ENCODE peak calls at places on chromosome 19, in five cellular contexts. One of them, this sample, is unnamed.

GRCh38 chr19:14401468-14401867 is 17.7 kb downstream of the DDX39A start:
- DNase-seq in tibial nerve: no peak
- DNase-seq in CD8-positive, alpha-beta memory T cell: peak; percentile 2
- DNase-seq in IMR-90: no peak
- DNase-seq in CD4-positive, CD25-positive, alpha-beta regulatory T cell: no peak
- DNase-seq in this sample: no peak

GRCh38 chr19:4100647-4101495 is 23.1 kb downstream of the MAP2K2 start:
- DNase-seq in tibial nerve: no peak
- DNase-seq in CD8-positive, alpha-beta memory T cell: no peak
- DNase-seq in IMR-90: no peak
- DNase-seq in CD4-positive, CD25-positive, alpha-beta regulatory T cell: no peak
- DNase-seq in this sample: no peak

GRCh38 chr19:3250675-3251074 is 26.2 kb downstream of the CELF5 start:
- DNase-seq in tibial nerve: peak; percentile 14
- DNase-seq in CD8-positive, alpha-beta memory T cell: no peak
- DNase-seq in IMR-90: no peak
- DNase-seq in CD4-positive, CD25-positive, alpha-beta regulatory T cell: peak; percentile 27
- DNase-seq in this sample: peak; percentile 10

GRCh38 chr19:5090780-5091575 is 122.1 kb downstream of the KDM4B start:
- DNase-seq in tibial nerve: peak; percentile 33
- DNase-seq in CD8-positive, alpha-beta memory T cell: no peak
- DNase-seq in IMR-90: peak; percentile 15
- DNase-seq in CD4-positive, CD25-positive, alpha-beta regulatory T cell: no peak
- DNase-seq in this sample: peak; percentile 58

GRCh38 chr19:10424011-10424637 is 3.8 kb downstream of the PDE4A start:
- DNase-seq in tibial nerve: peak; percentile 75
- DNase-seq in CD8-positive, alpha-beta memory T cell: peak; percentile 49
- DNase-seq in IMR-90: peak; percentile 68
- DNase-seq in CD4-positive, CD25-positive, alpha-beta regulatory T cell: peak; percentile 65
- DNase-seq in this sample: peak; percentile 73

GRCh38 chr19:11480927-11481776 is at the start of gene ELAVL3:
- DNase-seq in tibial nerve: no peak
- DNase-seq in CD8-positive, alpha-beta memory T cell: no peak
- DNase-seq in IMR-90: no peak
- DNase-seq in CD4-positive, CD25-positive, alpha-beta regulatory T cell: no peak
- DNase-seq in this sample: no peak

GRCh38 chr19:42269518-42270345 is 680 bp downstream of the CIC start:
- DNase-seq in tibial nerve: no peak
- DNase-seq in CD8-positive, alpha-beta memory T cell: no peak
- DNase-seq in IMR-90: no peak
- DNase-seq in CD4-positive, CD25-positive, alpha-beta regulatory T cell: no peak
- DNase-seq in this sample: no peak

GRCh38 chr19:14505488-14506239 is 9.7 kb upstream of the GIPC1 start:
- DNase-seq in tibial nerve: no peak
- DNase-seq in CD8-positive, alpha-beta memory T cell: peak; percentile 63
- DNase-seq in IMR-90: peak; percentile 76
- DNase-seq in CD4-positive, CD25-positive, alpha-beta regulatory T cell: peak; percentile 73
- DNase-seq in this sample: peak; percentile 81

GRCh38 chr19:33388231-33388816 is 14.8 kb downstream of the CEBPG start:
- DNase-seq in tibial nerve: no peak
- DNase-seq in CD8-positive, alpha-beta memory T cell: no peak
- DNase-seq in IMR-90: no peak
- DNase-seq in CD4-positive, CD25-positive, alpha-beta regulatory T cell: no peak
- DNase-seq in this sample: no peak

GRCh38 chr19:8390617-8390981 is 439 bp downstream of the RAB11B start:
- DNase-seq in tibial nerve: peak; percentile 97
- DNase-seq in CD8-positive, alpha-beta memory T cell: peak; percentile 85
- DNase-seq in IMR-90: peak; percentile 89
- DNase-seq in CD4-positive, CD25-positive, alpha-beta regulatory T cell: peak; percentile 89
- DNase-seq in this sample: peak; percentile 97

GRCh38 chr19:47658431-47659383 is 49.8 kb downstream of the BICRA start:
- DNase-seq in tibial nerve: no peak
- DNase-seq in CD8-positive, alpha-beta memory T cell: no peak
- DNase-seq in IMR-90: no peak
- DNase-seq in CD4-positive, CD25-positive, alpha-beta regulatory T cell: no peak
- DNase-seq in this sample: peak; percentile 21

GRCh38 chr19:19259741-19260140 is 13.4 kb downstream of the TM6SF2 start:
- DNase-seq in tibial nerve: no peak
- DNase-seq in CD8-positive, alpha-beta memory T cell: no peak
- DNase-seq in IMR-90: peak; percentile 11
- DNase-seq in CD4-positive, CD25-positive, alpha-beta regulatory T cell: no peak
- DNase-seq in this sample: peak; percentile 10

GRCh38 chr19:13103961-13104847 is 1.5 kb upstream of the LYL1 start:
- DNase-seq in tibial nerve: no peak
- DNase-seq in CD8-positive, alpha-beta memory T cell: peak; percentile 54
- DNase-seq in IMR-90: no peak
- DNase-seq in CD4-positive, CD25-positive, alpha-beta regulatory T cell: peak; percentile 69
- DNase-seq in this sample: no peak

GRCh38 chr19:13277104-13277809 is 127.0 kb downstream of the IER2 start:
- DNase-seq in tibial nerve: peak; percentile 79
- DNase-seq in CD8-positive, alpha-beta memory T cell: peak; percentile 73
- DNase-seq in IMR-90: peak; percentile 74
- DNase-seq in CD4-positive, CD25-positive, alpha-beta regulatory T cell: peak; percentile 91
- DNase-seq in this sample: peak; percentile 79

GRCh38 chr19:39516270-39516669 is 1.3 kb downstream of the SELENOV start:
- DNase-seq in tibial nerve: no peak
- DNase-seq in CD8-positive, alpha-beta memory T cell: no peak
- DNase-seq in IMR-90: no peak
- DNase-seq in CD4-positive, CD25-positive, alpha-beta regulatory T cell: no peak
- DNase-seq in this sample: no peak

GRCh38 chr19:42629191-42629590 is 34.5 kb upstream of the CEACAM8 start:
- DNase-seq in tibial nerve: no peak
- DNase-seq in CD8-positive, alpha-beta memory T cell: no peak
- DNase-seq in IMR-90: no peak
- DNase-seq in CD4-positive, CD25-positive, alpha-beta regulatory T cell: no peak
- DNase-seq in this sample: no peak

GRCh38 chr19:54420383-54421168 is 5.3 kb downstream of the TTYH1 start:
- DNase-seq in tibial nerve: no peak
- DNase-seq in CD8-positive, alpha-beta memory T cell: no peak
- DNase-seq in IMR-90: no peak
- DNase-seq in CD4-positive, CD25-positive, alpha-beta regulatory T cell: no peak
- DNase-seq in this sample: peak; percentile 17

GRCh38 chr19:51144482-51145045 is 2.5 kb downstream of the SIGLEC7 start:
- DNase-seq in tibial nerve: no peak
- DNase-seq in CD8-positive, alpha-beta memory T cell: no peak
- DNase-seq in IMR-90: no peak
- DNase-seq in CD4-positive, CD25-positive, alpha-beta regulatory T cell: no peak
- DNase-seq in this sample: no peak

GRCh38 chr19:19655051-19655594 is 8.4 kb downstream of the ATP13A1 start:
- DNase-seq in tibial nerve: no peak
- DNase-seq in CD8-positive, alpha-beta memory T cell: no peak
- DNase-seq in IMR-90: no peak
- DNase-seq in CD4-positive, CD25-positive, alpha-beta regulatory T cell: no peak
- DNase-seq in this sample: no peak

GRCh38 chr19:40494191-40494838 is 27.5 kb downstream of the SPTBN4 start:
- DNase-seq in tibial nerve: no peak
- DNase-seq in CD8-positive, alpha-beta memory T cell: no peak
- DNase-seq in IMR-90: no peak
- DNase-seq in CD4-positive, CD25-positive, alpha-beta regulatory T cell: no peak
- DNase-seq in this sample: no peak

GRCh38 chr19:12668346-12668745 is 1.7 kb downstream of the WDR83 start:
- DNase-seq in tibial nerve: no peak
- DNase-seq in CD8-positive, alpha-beta memory T cell: no peak
- DNase-seq in IMR-90: no peak
- DNase-seq in CD4-positive, CD25-positive, alpha-beta regulatory T cell: no peak
- DNase-seq in this sample: no peak

GRCh38 chr19:10612515-10613119 is 12.7 kb upstream of the SLC44A2 start:
- DNase-seq in tibial nerve: peak; percentile 36
- DNase-seq in CD8-positive, alpha-beta memory T cell: no peak
- DNase-seq in IMR-90: no peak
- DNase-seq in CD4-positive, CD25-positive, alpha-beta regulatory T cell: no peak
- DNase-seq in this sample: no peak

GRCh38 chr19:41541990-41542584 is 33.9 kb upstream of the CEACAM21 start:
- DNase-seq in tibial nerve: peak; percentile 67
- DNase-seq in CD8-positive, alpha-beta memory T cell: peak; percentile 61
- DNase-seq in IMR-90: peak; percentile 4
- DNase-seq in CD4-positive, CD25-positive, alpha-beta regulatory T cell: peak; percentile 86
- DNase-seq in this sample: peak; percentile 30

GRCh38 chr19:1009043-1009975 is 9.1 kb downstream of the GRIN3B start:
- DNase-seq in tibial nerve: no peak
- DNase-seq in CD8-positive, alpha-beta memory T cell: no peak
- DNase-seq in IMR-90: peak; percentile 83
- DNase-seq in CD4-positive, CD25-positive, alpha-beta regulatory T cell: no peak
- DNase-seq in this sample: peak; percentile 86

GRCh38 chr19:45528149-45528743 is 21.0 kb downstream of the VASP start:
- DNase-seq in tibial nerve: no peak
- DNase-seq in CD8-positive, alpha-beta memory T cell: no peak
- DNase-seq in IMR-90: peak; percentile 56
- DNase-seq in CD4-positive, CD25-positive, alpha-beta regulatory T cell: no peak
- DNase-seq in this sample: no peak
- H3K4me3 ChIP-seq in tibial nerve: no peak overlapping the region
- H3K4me3 ChIP-seq in CD8-positive, alpha-beta memory T cell: no peak overlapping the region
- H3K4me3 ChIP-seq in IMR-90: no peak overlapping the region
- H3K4me3 ChIP-seq in CD4-positive, CD25-positive, alpha-beta regulatory T cell: no peak overlapping the region
- H3K4me3 ChIP-seq in this sample: no peak overlapping the region

DNA sequence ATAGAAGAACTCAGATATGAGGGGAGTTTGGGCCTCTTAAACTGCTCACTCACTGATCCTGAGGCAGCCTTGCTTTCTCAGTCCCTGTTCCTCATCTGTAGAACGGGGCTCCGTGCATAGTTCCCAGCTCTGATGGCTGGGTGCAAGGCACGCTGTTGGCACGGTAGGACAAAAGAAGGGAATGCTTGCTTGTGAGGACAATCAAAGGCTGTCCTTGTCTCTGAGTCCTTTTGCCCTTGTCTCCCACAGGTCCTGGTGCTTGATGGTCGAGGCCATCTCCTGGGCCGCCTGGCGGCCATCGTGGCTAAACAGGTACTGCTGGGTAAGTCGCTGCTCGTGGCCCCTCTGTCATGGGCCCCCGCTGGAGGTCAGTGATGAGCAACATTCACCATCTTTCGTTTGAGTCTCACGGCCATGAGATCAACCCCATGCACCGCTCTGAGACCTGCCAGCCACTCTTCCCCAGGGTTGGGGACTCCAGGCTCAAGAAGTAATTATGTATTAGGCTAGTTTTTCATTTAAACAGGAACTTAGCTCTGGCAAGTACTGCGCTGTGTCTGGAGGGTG is 2.3 kb downstream of the RPL13A start:
- DNase-seq in tibial nerve: no peak
- DNase-seq in CD8-positive, alpha-beta memory T cell: no peak
- DNase-seq in IMR-90: no peak
- DNase-seq in CD4-positive, CD25-positive, alpha-beta regulatory T cell: no peak
- DNase-seq in this sample: no peak
- H3K4me3 ChIP-seq in tibial nerve: peak overlapping the region; percentile 96
- H3K4me3 ChIP-seq in CD8-positive, alpha-beta memory T cell: peak overlapping the region; percentile 93
- H3K4me3 ChIP-seq in IMR-90: peak overlapping the region; percentile 70
- H3K4me3 ChIP-seq in CD4-positive, CD25-positive, alpha-beta regulatory T cell: peak overlapping the region; percentile 99
- H3K4me3 ChIP-seq in this sample: peak overlapping the region; percentile 83

GRCh38 chr19:49862411-49863253 is 4.7 kb downstream of the PNKP start:
- DNase-seq in tibial nerve: no peak
- DNase-seq in CD8-positive, alpha-beta memory T cell: no peak
- DNase-seq in IMR-90: no peak
- DNase-seq in CD4-positive, CD25-positive, alpha-beta regulatory T cell: no peak
- DNase-seq in this sample: no peak

GRCh38 chr19:49863935-49864320 is 3.4 kb downstream of the PNKP start:
- DNase-seq in tibial nerve: no peak
- DNase-seq in CD8-positive, alpha-beta memory T cell: no peak
- DNase-seq in IMR-90: no peak
- DNase-seq in CD4-positive, CD25-positive, alpha-beta regulatory T cell: no peak
- DNase-seq in this sample: no peak

GRCh38 chr19:49863254-49863934 is 4.0 kb downstream of the PNKP start:
- DNase-seq in tibial nerve: no peak
- DNase-seq in CD8-positive, alpha-beta memory T cell: no peak
- DNase-seq in IMR-90: no peak
- DNase-seq in CD4-positive, CD25-positive, alpha-beta regulatory T cell: no peak
- DNase-seq in this sample: no peak

GRCh38 chr19:49866933-49867782 is at the start of gene PNKP:
- DNase-seq in tibial nerve: peak; percentile 88
- DNase-seq in CD8-positive, alpha-beta memory T cell: peak; percentile 90
- DNase-seq in IMR-90: peak; percentile 85
- DNase-seq in CD4-positive, CD25-positive, alpha-beta regulatory T cell: peak; percentile 95
- DNase-seq in this sample: peak; percentile 92

DNA sequence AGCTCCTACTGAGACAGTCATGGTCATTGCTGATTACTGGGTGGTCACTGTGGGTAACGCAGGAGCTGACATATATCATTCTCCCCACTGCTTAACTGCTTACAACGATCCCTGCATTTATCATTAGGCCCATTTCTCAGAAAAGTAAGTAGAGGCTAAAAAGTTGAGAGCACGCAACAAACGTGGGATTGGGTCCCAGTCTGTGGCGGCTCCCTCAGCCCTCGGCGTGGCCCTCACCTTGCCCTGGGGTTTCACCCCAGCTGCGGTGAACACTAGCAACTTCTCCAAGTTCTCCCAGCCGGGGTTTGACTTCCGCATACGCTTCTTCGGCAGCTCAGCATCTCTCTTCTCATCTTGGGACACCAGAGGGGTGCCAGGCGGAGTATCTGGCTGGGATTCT is 2.5 kb downstream of the PNKP start:
- DNase-seq in tibial nerve: no peak
- DNase-seq in CD8-positive, alpha-beta memory T cell: no peak
- DNase-seq in IMR-90: no peak
- DNase-seq in CD4-positive, CD25-positive, alpha-beta regulatory T cell: no peak
- DNase-seq in this sample: no peak
- H3K4me3 ChIP-seq in tibial nerve: no peak overlapping the region
- H3K4me3 ChIP-seq in CD8-positive, alpha-beta memory T cell: no peak overlapping the region
- H3K4me3 ChIP-seq in IMR-90: no peak overlapping the region
- H3K4me3 ChIP-seq in CD4-positive, CD25-positive, alpha-beta regulatory T cell: no peak overlapping the region
- H3K4me3 ChIP-seq in this sample: no peak overlapping the region

GRCh38 chr19:35205733-35206323 is 22.7 kb downstream of the FAM187B start:
- DNase-seq in tibial nerve: no peak
- DNase-seq in CD8-positive, alpha-beta memory T cell: no peak
- DNase-seq in IMR-90: no peak
- DNase-seq in CD4-positive, CD25-positive, alpha-beta regulatory T cell: no peak
- DNase-seq in this sample: no peak

GRCh38 chr19:35204799-35205732 is 23.5 kb downstream of the FAM187B start:
- DNase-seq in tibial nerve: peak; percentile 28
- DNase-seq in CD8-positive, alpha-beta memory T cell: no peak
- DNase-seq in IMR-90: no peak
- DNase-seq in CD4-positive, CD25-positive, alpha-beta regulatory T cell: peak; percentile 59
- DNase-seq in this sample: no peak

GRCh38 chr19:35207391-35207871 is 21.1 kb downstream of the FAM187B start:
- DNase-seq in tibial nerve: no peak
- DNase-seq in CD8-positive, alpha-beta memory T cell: peak; percentile 37
- DNase-seq in IMR-90: no peak
- DNase-seq in CD4-positive, CD25-positive, alpha-beta regulatory T cell: peak; percentile 69
- DNase-seq in this sample: no peak

GRCh38 chr19:35206855-35207254 is 21.7 kb downstream of the FAM187B start:
- DNase-seq in tibial nerve: no peak
- DNase-seq in CD8-positive, alpha-beta memory T cell: no peak
- DNase-seq in IMR-90: no peak
- DNase-seq in CD4-positive, CD25-positive, alpha-beta regulatory T cell: no peak
- DNase-seq in this sample: no peak

DNA sequence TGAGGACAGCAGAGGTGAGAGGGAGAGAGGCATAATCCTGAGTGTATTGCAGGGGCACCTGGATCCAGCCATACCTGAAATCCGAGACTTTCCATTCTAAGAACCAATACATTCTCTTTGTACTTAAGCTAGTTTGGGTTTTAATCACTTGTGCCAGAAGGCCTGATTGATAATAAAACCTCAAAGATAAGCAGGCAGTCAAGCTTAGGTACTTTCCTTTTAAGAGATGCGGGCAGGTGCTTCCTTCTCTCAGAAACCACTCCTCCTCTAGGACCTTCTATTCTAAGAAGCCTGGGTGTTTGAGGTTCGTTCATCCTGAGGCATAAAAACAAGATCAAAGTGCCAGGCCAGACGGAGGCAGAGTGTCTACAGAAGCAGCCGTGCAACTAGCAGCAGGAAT is 22.2 kb downstream of the FAM187B start:
- DNase-seq in tibial nerve: no peak
- DNase-seq in CD8-positive, alpha-beta memory T cell: peak; percentile 79
- DNase-seq in IMR-90: no peak
- DNase-seq in CD4-positive, CD25-positive, alpha-beta regulatory T cell: peak; percentile 96
- DNase-seq in this sample: no peak
- H3K4me3 ChIP-seq in tibial nerve: no peak overlapping the region
- H3K4me3 ChIP-seq in CD8-positive, alpha-beta memory T cell: peak overlapping the region; percentile 1
- H3K4me3 ChIP-seq in IMR-90: no peak overlapping the region
- H3K4me3 ChIP-seq in CD4-positive, CD25-positive, alpha-beta regulatory T cell: peak overlapping the region; percentile 64
- H3K4me3 ChIP-seq in this sample: no peak overlapping the region

This sample was measured in fibroblast of villous mesenchyme.